ENCODE peak calls at places on chromosomes 7 and 10, in ten cellular contexts. K is brain microvascular endothelial cell; W is vagina; C is CD8-positive, alpha-beta T cell; V is GM20000; N is fibroblast of mammary gland; D is cardiac muscle cell; R is natural killer cell; Y is hepatocyte; X is stomach. J is an unnamed sample.

GRCh38 chr10:85612833-85613232 is 753.8 kb downstream of the GRID1 start:
- DNase-seq in K (no peak), W (peak; percentile 65), C (no peak), V (no peak), N (no peak), D (no peak), R (no peak), Y (no peak), X (no peak), J (no peak)

GRCh38 chr7:75631711-75632110 is 107.0 kb downstream of the HIP1 start:
- DNase-seq in K (no peak), W (no peak), C (no peak), V (no peak), N (no peak), D (no peak), R (no peak), Y (no peak), X (no peak), J (no peak)

GRCh38 chr10:70771311-70772194 is 13.6 kb downstream of the TBATA start:
- DNase-seq in K (no peak), W (peak; percentile 65), C (no peak), V (no peak), N (no peak), D (no peak), R (peak; percentile 4), Y (no peak), X (peak; percentile 14), J (no peak)

GRCh38 chr10:76051007-76051936 is 619.8 kb downstream of the LRMDA start:
- DNase-seq in K (no peak), W (no peak), C (no peak), V (no peak), N (no peak), D (peak; percentile 89), R (no peak), Y (peak; percentile 64), X (no peak), J (no peak)

GRCh38 chr7:87144173-87144657 is 8.0 kb upstream of the DMTF1 start:
- DNase-seq in K (no peak), W (no peak), C (no peak), V (peak; percentile 60), N (no peak), D (no peak), R (no peak), Y (no peak), X (no peak), J (no peak)

GRCh38 chr10:48227213-48227612 is 47.3 kb downstream of the FRMPD2 start:
- DNase-seq in K (no peak), W (peak; percentile 65), C (no peak), V (no peak), N (no peak), D (no peak), R (no peak), Y (no peak), X (no peak), J (no peak)

GRCh38 chr10:3806603-3807002 is 21.6 kb upstream of the KLF6 start:
- DNase-seq in K (peak; percentile 92), W (peak; percentile 89), C (no peak), V (no peak), N (peak; percentile 96), D (no peak), R (no peak), Y (peak; percentile 80), X (peak; percentile 63), J (no peak)

GRCh38 chr10:28585076-28585475 is 52.2 kb downstream of the WAC start:
- DNase-seq in K (no peak), W (no peak), C (no peak), V (no peak), N (no peak), D (no peak), R (no peak), Y (no peak), X (no peak), J (no peak)

GRCh38 chr7:43248961-43249807 is 136.7 kb downstream of the HECW1 start:
- DNase-seq in K (peak; percentile 52), W (no peak), C (no peak), V (no peak), N (peak; percentile 77), D (no peak), R (no peak), Y (no peak), X (peak; percentile 50), J (no peak)

GRCh38 chr10:102117391-102118159 is 2.6 kb downstream of the LDB1 start:
- DNase-seq in K (no peak), W (peak; percentile 93), C (peak; percentile 38), V (no peak), N (peak; percentile 69), D (peak; percentile 88), R (peak; percentile 24), Y (peak; percentile 93), X (peak; percentile 91), J (peak; percentile 26)

GRCh38 chr10:21174670-21175495 is 277.8 kb upstream of the NEBL start:
- DNase-seq in K (no peak), W (no peak), C (no peak), V (no peak), N (no peak), D (no peak), R (no peak), Y (no peak), X (no peak), J (no peak)

GRCh38 chr7:138237995-138238394 is 161.7 kb downstream of the AKR1D1 start:
- DNase-seq in K (no peak), W (no peak), C (no peak), V (no peak), N (no peak), D (no peak), R (no peak), Y (no peak), X (no peak), J (no peak)

GRCh38 chr7:119640326-119640725 is 632.6 kb upstream of the KCND2 start:
- DNase-seq in K (no peak), W (no peak), C (no peak), V (no peak), N (no peak), D (no peak), R (no peak), Y (no peak), X (no peak), J (no peak)

DNA sequence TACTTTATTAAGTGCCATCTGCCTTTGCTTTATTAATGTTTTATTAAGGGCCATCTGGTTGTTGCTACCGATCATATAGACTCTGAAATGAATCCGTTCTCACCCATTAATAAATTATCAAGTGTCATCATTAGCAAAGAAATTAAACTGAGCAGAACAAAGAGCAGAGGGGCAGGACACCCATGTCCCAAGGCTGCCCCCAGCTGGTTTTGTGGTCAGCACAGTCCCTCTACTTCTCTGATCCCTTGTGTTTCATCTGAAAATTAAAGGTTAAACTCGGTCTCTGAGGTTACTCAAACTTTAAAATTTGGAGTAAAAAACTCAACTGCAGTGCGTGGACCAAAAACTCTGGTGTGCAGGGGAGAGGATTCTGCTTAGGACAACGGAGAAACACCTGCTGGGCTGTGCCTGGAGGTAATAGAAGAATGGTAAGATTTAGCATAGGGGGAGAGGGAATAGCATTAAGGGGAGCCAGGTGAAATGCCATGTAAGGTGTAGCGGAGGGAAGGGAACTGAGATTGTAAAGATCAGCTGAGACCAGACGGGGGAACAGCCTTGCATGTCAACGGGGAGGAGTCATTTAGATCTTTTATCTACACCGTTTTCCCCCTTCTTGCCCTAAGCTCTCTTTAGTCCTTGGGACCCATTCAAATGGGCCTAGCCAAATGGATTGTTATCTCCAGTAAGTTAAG is 10.8 kb upstream of the GSDME start:
- DNase-seq in K (no peak), W (no peak), C (no peak), V (no peak), N (no peak), D (no peak), R (no peak), Y (no peak), X (no peak), J (no peak)
- TF ChIP-seq CTCF in K (peak; percentile 7), W (no peak), C (no peak), V (no peak), N (peak; percentile 3), D (no peak), R (no peak), Y (no peak), X (no peak), J (no peak)

GRCh38 chr7:99325597-99326407 is at the start of gene ARPC1A:
- DNase-seq in K (peak; percentile 83), W (no peak), C (peak; percentile 92), V (peak; percentile 98), N (peak; percentile 93), D (peak; percentile 96), R (peak; percentile 93), Y (peak; percentile 97), X (peak; percentile 92), J (peak; percentile 93)
- TF ChIP-seq CTCF in K (peak; percentile 47), W (no peak), C (no peak), V (no peak), N (peak; percentile 23), D (peak; percentile 18), R (no peak), Y (peak; percentile 24), X (no peak), J (no peak)

GRCh38 chr7:261341-262250 is 28.4 kb upstream of the FOXL3 start:
- DNase-seq in K (no peak), W (no peak), C (no peak), V (no peak), N (no peak), D (no peak), R (no peak), Y (no peak), X (no peak), J (no peak)

GRCh38 chr7:264541-265191 is 25.3 kb upstream of the FOXL3 start:
- DNase-seq in K (no peak), W (no peak), C (no peak), V (no peak), N (peak; percentile 53), D (no peak), R (no peak), Y (no peak), X (peak; percentile 77), J (no peak)

GRCh38 chr7:260441-261281 is 29.3 kb upstream of the FOXL3 start:
- DNase-seq in K (no peak), W (no peak), C (no peak), V (no peak), N (no peak), D (no peak), R (no peak), Y (no peak), X (no peak), J (no peak)

GRCh38 chr7:259751-260405 is 30.1 kb upstream of the FOXL3 start:
- DNase-seq in K (no peak), W (no peak), C (no peak), V (no peak), N (no peak), D (no peak), R (no peak), Y (no peak), X (no peak), J (no peak)

GRCh38 chr7:262251-262572 is 27.8 kb upstream of the FOXL3 start:
- DNase-seq in K (no peak), W (no peak), C (no peak), V (no peak), N (no peak), D (no peak), R (no peak), Y (no peak), X (no peak), J (no peak)
- TF ChIP-seq CTCF in K (no peak), W (no peak), C (no peak), V (no peak), N (no peak), D (no peak), R (no peak), Y (no peak), X (no peak), J (no peak)

DNA sequence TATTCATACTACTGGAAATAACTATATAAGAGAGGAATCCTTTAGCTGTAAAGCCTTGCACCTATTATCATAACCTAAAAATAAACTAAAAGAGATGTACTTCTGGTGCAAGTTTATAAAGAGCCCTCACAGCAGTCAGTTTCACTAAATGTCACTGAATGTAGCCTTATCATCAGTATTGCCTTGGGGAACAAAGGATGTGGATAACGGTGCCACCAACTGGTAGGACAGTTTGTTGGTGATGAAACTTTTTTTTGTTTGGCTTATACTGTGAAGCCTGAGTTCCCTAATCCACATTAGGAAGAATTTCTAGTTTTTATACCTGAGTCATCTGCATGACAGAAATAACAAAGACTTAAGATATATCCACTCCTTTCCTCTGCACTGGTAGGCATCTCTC is 117.9 kb upstream of the COL1A2 start:
- DNase-seq in K (no peak), W (no peak), C (no peak), V (peak; percentile 7), N (peak; percentile 63), D (peak; percentile 30), R (no peak), Y (no peak), X (no peak), J (no peak)
- TF ChIP-seq CTCF in K (peak; percentile 55), W (no peak), C (no peak), V (peak; percentile 27), N (peak; percentile 58), D (peak; percentile 27), R (no peak), Y (peak; percentile 44), X (no peak), J (no peak)

J was measured in activated B cell treated with CpG ODN at 0.5 μM for 24 hours.